ENCODE peak calls at places on chromosomes 13 and 19, in seven cellular contexts. One of them, this sample, is unnamed.

GRCh38 chr19:2634960-2635359 is 67.5 kb downstream of the GNG7 start:
- DNase-seq in CD8-positive, alpha-beta memory T cell: no peak
- DNase-seq in psoas muscle: no peak
- DNase-seq in MG63: no peak
- DNase-seq in pancreas: no peak
- DNase-seq in Peyer's patch: no peak
- DNase-seq in effector memory CD4-positive, alpha-beta T cell: no peak
- DNase-seq in this sample: no peak

GRCh38 chr13:32007494-32007893 is 24.1 kb upstream of the FRY start:
- DNase-seq in Peyer's patch: no peak
- DNase-seq in CD8-positive, alpha-beta memory T cell: no peak
- DNase-seq in pancreas: no peak
- DNase-seq in psoas muscle: no peak
- DNase-seq in MG63: no peak
- DNase-seq in effector memory CD4-positive, alpha-beta T cell: no peak
- DNase-seq in this sample: no peak

GRCh38 chr19:48671456-48671995 is 1.3 kb downstream of the NTN5 start:
- DNase-seq in pancreas: no peak
- DNase-seq in effector memory CD4-positive, alpha-beta T cell: no peak
- DNase-seq in MG63: no peak
- DNase-seq in psoas muscle: no peak
- DNase-seq in CD8-positive, alpha-beta memory T cell: no peak
- DNase-seq in Peyer's patch: no peak
- DNase-seq in this sample: no peak

GRCh38 chr19:42683917-42684513 is 56.3 kb downstream of the PSG3 start:
- DNase-seq in Peyer's patch: no peak
- DNase-seq in CD8-positive, alpha-beta memory T cell: no peak
- DNase-seq in psoas muscle: no peak
- DNase-seq in pancreas: no peak
- DNase-seq in effector memory CD4-positive, alpha-beta T cell: no peak
- DNase-seq in MG63: no peak
- DNase-seq in this sample: peak; percentile 9

GRCh38 chr19:35493971-35494370 is 3.7 kb upstream of the KRTDAP start:
- DNase-seq in psoas muscle: no peak
- DNase-seq in CD8-positive, alpha-beta memory T cell: no peak
- DNase-seq in pancreas: no peak
- DNase-seq in MG63: no peak
- DNase-seq in effector memory CD4-positive, alpha-beta T cell: no peak
- DNase-seq in Peyer's patch: no peak
- DNase-seq in this sample: no peak

GRCh38 chr13:112449545-112449930 is 73.4 kb downstream of the SPACA7 start:
- DNase-seq in CD8-positive, alpha-beta memory T cell: no peak
- DNase-seq in psoas muscle: no peak
- DNase-seq in MG63: no peak
- DNase-seq in effector memory CD4-positive, alpha-beta T cell: no peak
- DNase-seq in pancreas: no peak
- DNase-seq in Peyer's patch: no peak
- DNase-seq in this sample: no peak

GRCh38 chr13:45544520-45544919 is 71.0 kb downstream of the ERICH6B start:
- DNase-seq in effector memory CD4-positive, alpha-beta T cell: no peak
- DNase-seq in CD8-positive, alpha-beta memory T cell: no peak
- DNase-seq in pancreas: no peak
- DNase-seq in psoas muscle: no peak
- DNase-seq in Peyer's patch: no peak
- DNase-seq in MG63: no peak
- DNase-seq in this sample: no peak

GRCh38 chr13:46914341-46914740 is 17.5 kb upstream of the HTR2A start:
- DNase-seq in effector memory CD4-positive, alpha-beta T cell: no peak
- DNase-seq in CD8-positive, alpha-beta memory T cell: no peak
- DNase-seq in psoas muscle: no peak
- DNase-seq in Peyer's patch: no peak
- DNase-seq in pancreas: no peak
- DNase-seq in MG63: no peak
- DNase-seq in this sample: no peak

GRCh38 chr13:98959775-98960325 is 18.0 kb downstream of the DOCK9 start:
- DNase-seq in effector memory CD4-positive, alpha-beta T cell: no peak
- DNase-seq in Peyer's patch: no peak
- DNase-seq in psoas muscle: no peak
- DNase-seq in pancreas: no peak
- DNase-seq in CD8-positive, alpha-beta memory T cell: no peak
- DNase-seq in MG63: no peak
- DNase-seq in this sample: no peak

GRCh38 chr19:18905058-18905456 is 9.1 kb upstream of the CERS1 start:
- DNase-seq in pancreas: peak; percentile 20
- DNase-seq in effector memory CD4-positive, alpha-beta T cell: no peak
- DNase-seq in Peyer's patch: no peak
- DNase-seq in MG63: no peak
- DNase-seq in CD8-positive, alpha-beta memory T cell: no peak
- DNase-seq in psoas muscle: no peak
- DNase-seq in this sample: no peak

GRCh38 chr19:17510220-17510993 is 1.0 kb upstream of the PGLS start:
- DNase-seq in psoas muscle: no peak
- DNase-seq in MG63: no peak
- DNase-seq in CD8-positive, alpha-beta memory T cell: no peak
- DNase-seq in Peyer's patch: no peak
- DNase-seq in effector memory CD4-positive, alpha-beta T cell: no peak
- DNase-seq in pancreas: no peak
- DNase-seq in this sample: no peak

GRCh38 chr13:67278230-67278629 is 48.1 kb upstream of the PCDH9 start:
- DNase-seq in effector memory CD4-positive, alpha-beta T cell: no peak
- DNase-seq in Peyer's patch: no peak
- DNase-seq in pancreas: no peak
- DNase-seq in MG63: peak; percentile 5
- DNase-seq in psoas muscle: no peak
- DNase-seq in CD8-positive, alpha-beta memory T cell: no peak
- DNase-seq in this sample: no peak

GRCh38 chr19:53908106-53908932 is 759 bp upstream of the CACNG7 start:
- DNase-seq in Peyer's patch: no peak
- DNase-seq in effector memory CD4-positive, alpha-beta T cell: peak; percentile 12
- DNase-seq in MG63: peak; percentile 52
- DNase-seq in CD8-positive, alpha-beta memory T cell: no peak
- DNase-seq in psoas muscle: peak; percentile 40
- DNase-seq in pancreas: no peak
- DNase-seq in this sample: no peak

GRCh38 chr13:102402292-102402691 is 444 bp upstream of the FGF14 start:
- DNase-seq in Peyer's patch: no peak
- DNase-seq in CD8-positive, alpha-beta memory T cell: peak; percentile 1
- DNase-seq in MG63: peak; percentile 19
- DNase-seq in pancreas: peak; percentile 29
- DNase-seq in effector memory CD4-positive, alpha-beta T cell: no peak
- DNase-seq in psoas muscle: peak; percentile 25
- DNase-seq in this sample: no peak

GRCh38 chr19:44764975-44765948 is 12.4 kb upstream of the CBLC start:
- DNase-seq in pancreas: no peak
- DNase-seq in MG63: no peak
- DNase-seq in CD8-positive, alpha-beta memory T cell: no peak
- DNase-seq in psoas muscle: no peak
- DNase-seq in effector memory CD4-positive, alpha-beta T cell: no peak
- DNase-seq in Peyer's patch: no peak
- DNase-seq in this sample: no peak

GRCh38 chr13:84885868-84886267 is 913.4 kb downstream of the SLITRK6 start:
- DNase-seq in pancreas: no peak
- DNase-seq in effector memory CD4-positive, alpha-beta T cell: no peak
- DNase-seq in psoas muscle: no peak
- DNase-seq in Peyer's patch: no peak
- DNase-seq in CD8-positive, alpha-beta memory T cell: no peak
- DNase-seq in MG63: no peak
- DNase-seq in this sample: no peak

GRCh38 chr13:42551611-42552010 is 22.3 kb upstream of the TNFSF11 start:
- DNase-seq in Peyer's patch: no peak
- DNase-seq in pancreas: no peak
- DNase-seq in psoas muscle: no peak
- DNase-seq in MG63: no peak
- DNase-seq in effector memory CD4-positive, alpha-beta T cell: no peak
- DNase-seq in CD8-positive, alpha-beta memory T cell: no peak
- DNase-seq in this sample: no peak

GRCh38 chr13:35984287-35984686 is 146.9 kb downstream of the DCLK1 start:
- DNase-seq in MG63: no peak
- DNase-seq in psoas muscle: no peak
- DNase-seq in CD8-positive, alpha-beta memory T cell: no peak
- DNase-seq in Peyer's patch: no peak
- DNase-seq in pancreas: no peak
- DNase-seq in effector memory CD4-positive, alpha-beta T cell: no peak
- DNase-seq in this sample: no peak

GRCh38 chr13:75785130-75785529 is 149.0 kb downstream of the LMO7 start:
- DNase-seq in pancreas: no peak
- DNase-seq in Peyer's patch: no peak
- DNase-seq in psoas muscle: no peak
- DNase-seq in MG63: no peak
- DNase-seq in CD8-positive, alpha-beta memory T cell: no peak
- DNase-seq in effector memory CD4-positive, alpha-beta T cell: no peak
- DNase-seq in this sample: no peak

GRCh38 chr13:40064723-40065122 is 409.3 kb downstream of the COG6 start:
- DNase-seq in MG63: peak; percentile 90
- DNase-seq in Peyer's patch: no peak
- DNase-seq in psoas muscle: no peak
- DNase-seq in effector memory CD4-positive, alpha-beta T cell: no peak
- DNase-seq in CD8-positive, alpha-beta memory T cell: no peak
- DNase-seq in pancreas: no peak
- DNase-seq in this sample: no peak

GRCh38 chr13:27038323-27038722 is 133.3 kb downstream of the USP12 start:
- DNase-seq in effector memory CD4-positive, alpha-beta T cell: no peak
- DNase-seq in pancreas: no peak
- DNase-seq in MG63: peak; percentile 67
- DNase-seq in psoas muscle: no peak
- DNase-seq in CD8-positive, alpha-beta memory T cell: no peak
- DNase-seq in Peyer's patch: no peak
- DNase-seq in this sample: no peak

GRCh38 chr13:98327326-98328314 is 150.6 kb upstream of the RNF113B start:
- DNase-seq in CD8-positive, alpha-beta memory T cell: no peak
- DNase-seq in Peyer's patch: no peak
- DNase-seq in effector memory CD4-positive, alpha-beta T cell: no peak
- DNase-seq in pancreas: no peak
- DNase-seq in psoas muscle: no peak
- DNase-seq in MG63: no peak
- DNase-seq in this sample: no peak

GRCh38 chr19:46426506-46427162 is 2.1 kb downstream of the PNMA8C start:
- DNase-seq in Peyer's patch: no peak
- DNase-seq in MG63: peak; percentile 43
- DNase-seq in psoas muscle: peak; percentile 73
- DNase-seq in CD8-positive, alpha-beta memory T cell: no peak
- DNase-seq in pancreas: peak; percentile 87
- DNase-seq in effector memory CD4-positive, alpha-beta T cell: no peak
- DNase-seq in this sample: no peak

GRCh38 chr19:46431824-46432223 is 3.1 kb upstream of the PNMA8C start:
- DNase-seq in Peyer's patch: no peak
- DNase-seq in MG63: no peak
- DNase-seq in pancreas: peak; percentile 59
- DNase-seq in CD8-positive, alpha-beta memory T cell: no peak
- DNase-seq in effector memory CD4-positive, alpha-beta T cell: no peak
- DNase-seq in psoas muscle: no peak
- DNase-seq in this sample: no peak

GRCh38 chr19:46427518-46427917 is 1.2 kb downstream of the PNMA8C start:
- DNase-seq in MG63: no peak
- DNase-seq in psoas muscle: no peak
- DNase-seq in pancreas: no peak
- DNase-seq in effector memory CD4-positive, alpha-beta T cell: no peak
- DNase-seq in Peyer's patch: no peak
- DNase-seq in CD8-positive, alpha-beta memory T cell: no peak
- DNase-seq in this sample: no peak

GRCh38 chr19:46428278-46429141 is at the start of gene PNMA8C:
- DNase-seq in pancreas: peak; percentile 70
- DNase-seq in Peyer's patch: peak; percentile 41
- DNase-seq in effector memory CD4-positive, alpha-beta T cell: no peak
- DNase-seq in psoas muscle: peak; percentile 74
- DNase-seq in MG63: peak; percentile 46
- DNase-seq in CD8-positive, alpha-beta memory T cell: peak; percentile 37
- DNase-seq in this sample: no peak

GRCh38 chr19:46429999-46430398 is 1.3 kb upstream of the PNMA8C start:
- DNase-seq in Peyer's patch: no peak
- DNase-seq in effector memory CD4-positive, alpha-beta T cell: no peak
- DNase-seq in pancreas: no peak
- DNase-seq in psoas muscle: no peak
- DNase-seq in CD8-positive, alpha-beta memory T cell: no peak
- DNase-seq in MG63: no peak
- DNase-seq in this sample: no peak
- H3K9me3 ChIP-seq in Peyer's patch: no peaks in the 10 kb centered on the region
- H3K9me3 ChIP-seq in effector memory CD4-positive, alpha-beta T cell: no peaks in the 10 kb centered on the region
- H3K9me3 ChIP-seq in pancreas: no peaks in the 10 kb centered on the region
- H3K9me3 ChIP-seq in psoas muscle: no peaks in the 10 kb centered on the region
- H3K9me3 ChIP-seq in CD8-positive, alpha-beta memory T cell: no peaks in the 10 kb centered on the region
- H3K9me3 ChIP-seq in MG63: peaks cover 2% of the 10 kb centered on the region
- H3K9me3 ChIP-seq in this sample: no peaks in the 10 kb centered on the region

DNA sequence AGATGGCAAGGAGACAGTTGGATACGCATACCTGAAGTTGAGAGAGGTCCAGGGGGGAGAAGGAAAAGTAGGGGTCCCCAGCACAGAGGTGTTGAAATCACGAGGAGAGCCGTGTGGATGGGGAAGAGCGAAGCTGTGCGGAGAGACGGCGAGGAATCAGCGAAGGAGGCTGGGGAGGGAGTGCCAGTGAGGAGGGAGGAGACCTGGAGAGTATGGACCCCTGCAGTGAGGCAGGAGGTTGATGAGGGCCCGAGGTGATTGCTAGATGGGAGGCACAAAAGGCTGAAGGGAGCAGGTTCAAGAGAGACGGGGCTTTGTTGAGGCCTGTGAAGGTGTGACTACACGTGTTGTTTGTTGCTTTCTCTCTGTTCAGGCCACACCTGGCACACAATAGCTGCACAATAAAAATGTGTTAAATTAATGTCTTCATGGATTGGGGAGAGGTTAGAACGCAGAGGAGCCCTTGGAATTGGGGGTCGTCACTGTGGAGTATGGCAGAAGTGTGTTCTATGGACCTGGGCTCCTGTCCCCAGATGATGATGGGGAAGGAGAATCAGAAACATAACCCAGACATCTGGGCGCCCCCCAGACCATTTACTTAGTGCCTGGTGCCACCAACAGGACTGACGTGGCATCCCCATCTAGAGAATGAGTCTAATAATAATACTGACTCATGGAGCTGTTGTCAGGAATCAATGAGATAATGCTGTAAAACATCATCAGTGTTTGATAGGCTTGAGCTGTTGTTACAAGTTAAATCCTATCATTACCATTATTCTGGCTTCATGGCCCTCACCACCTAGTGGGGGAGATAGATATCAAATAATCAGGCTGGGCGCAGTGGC is 137.5 kb downstream of the SIPA1L3 start:
- DNase-seq in pancreas: no peak
- DNase-seq in effector memory CD4-positive, alpha-beta T cell: no peak
- DNase-seq in CD8-positive, alpha-beta memory T cell: no peak
- DNase-seq in Peyer's patch: no peak
- DNase-seq in MG63: peak; percentile 19
- DNase-seq in psoas muscle: no peak
- DNase-seq in this sample: no peak
- H3K9me3 ChIP-seq in pancreas: no peaks in the 10 kb centered on the region
- H3K9me3 ChIP-seq in effector memory CD4-positive, alpha-beta T cell: no peaks in the 10 kb centered on the region
- H3K9me3 ChIP-seq in CD8-positive, alpha-beta memory T cell: no peaks in the 10 kb centered on the region
- H3K9me3 ChIP-seq in Peyer's patch: no peaks in the 10 kb centered on the region
- H3K9me3 ChIP-seq in MG63: peaks cover 2% of the 10 kb centered on the region
- H3K9me3 ChIP-seq in psoas muscle: no peaks in the 10 kb centered on the region
- H3K9me3 ChIP-seq in this sample: no peaks in the 10 kb centered on the region

GRCh38 chr19:37706052-37706605 is 13.4 kb downstream of the ZNF607 start:
- DNase-seq in effector memory CD4-positive, alpha-beta T cell: no peak
- DNase-seq in pancreas: no peak
- DNase-seq in MG63: no peak
- DNase-seq in Peyer's patch: no peak
- DNase-seq in CD8-positive, alpha-beta memory T cell: no peak
- DNase-seq in psoas muscle: no peak
- DNase-seq in this sample: no peak
- H3K9me3 ChIP-seq in effector memory CD4-positive, alpha-beta T cell: no peaks in the 10 kb centered on the region
- H3K9me3 ChIP-seq in pancreas: no peaks in the 10 kb centered on the region
- H3K9me3 ChIP-seq in MG63: peaks cover 8% of the 10 kb centered on the region
- H3K9me3 ChIP-seq in Peyer's patch: no peaks in the 10 kb centered on the region
- H3K9me3 ChIP-seq in CD8-positive, alpha-beta memory T cell: peaks cover 6% of the 10 kb centered on the region
- H3K9me3 ChIP-seq in psoas muscle: peaks cover 10% of the 10 kb centered on the region
- H3K9me3 ChIP-seq in this sample: peaks cover 6% of the 10 kb centered on the region

GRCh38 chr19:57688011-57688763 is 6.4 kb downstream of the ZNF551 start:
- DNase-seq in pancreas: no peak
- DNase-seq in MG63: no peak
- DNase-seq in psoas muscle: no peak
- DNase-seq in CD8-positive, alpha-beta memory T cell: no peak
- DNase-seq in Peyer's patch: no peak
- DNase-seq in effector memory CD4-positive, alpha-beta T cell: no peak
- DNase-seq in this sample: no peak
- H3K9me3 ChIP-seq in pancreas: peaks cover 2% of the 10 kb centered on the region
- H3K9me3 ChIP-seq in MG63: peaks cover 75% of the 10 kb centered on the region
- H3K9me3 ChIP-seq in psoas muscle: peaks cover 88% of the 10 kb centered on the region
- H3K9me3 ChIP-seq in CD8-positive, alpha-beta memory T cell: peaks cover 69% of the 10 kb centered on the region
- H3K9me3 ChIP-seq in Peyer's patch: peaks cover 26% of the 10 kb centered on the region
- H3K9me3 ChIP-seq in effector memory CD4-positive, alpha-beta T cell: peaks cover 64% of the 10 kb centered on the region
- H3K9me3 ChIP-seq in this sample: peaks cover 68% of the 10 kb centered on the region

This sample was measured in T-helper 17 cell.